ENCODE peak calls at places on chromosome 3, in nine cellular contexts. T is colonic mucosa; B is heart right ventricle; O is CD8-positive, alpha-beta memory T cell; K is right atrium auricular region; R is psoas muscle; U is CD8-positive, alpha-beta T cell; S is left ventricle myocardium inferior; D is prostate gland. Z is an unnamed sample. For H3K4me1, the result is how much of the 10 kb centered on the place peaks cover.

GRCh38 chr3:114154321-114154821 is 24.5 kb downstream of the DRD3 start:
- DNase-seq in T (no peak), B (no peak), O (no peak), K (no peak), R (no peak), U (no peak), S (no peak), D (no peak), Z (no peak)

GRCh38 chr3:11211531-11212300 is 57.4 kb downstream of the HRH1 start:
- DNase-seq in T (no peak), B (no peak), O (no peak), K (no peak), R (no peak), U (no peak), S (no peak), D (no peak), Z (no peak)

GRCh38 chr3:129123314-129124060 is 1.9 kb upstream of the RAB43 start:
- DNase-seq in T (peak), B (no peak), O (peak), K (no peak), R (no peak), U (no peak), S (no peak), D (no peak), Z (no peak)

GRCh38 chr3:151919446-151919845 is 46.0 kb downstream of the SUCNR1 start:
- DNase-seq in T (no peak), B (no peak), O (no peak), K (no peak), R (no peak), U (no peak), S (no peak), D (no peak), Z (no peak)

GRCh38 chr3:12658593-12659058 is 5.3 kb downstream of the RAF1 start:
- DNase-seq in T (no peak), B (no peak), O (no peak), K (no peak), R (no peak), U (no peak), S (no peak), D (no peak), Z (no peak)

GRCh38 chr3:131192701-131193100 is 166.0 kb downstream of the NEK11 start:
- DNase-seq in T (no peak), B (no peak), O (no peak), K (no peak), R (no peak), U (no peak), S (no peak), D (no peak), Z (no peak)

GRCh38 chr3:184583345-184584000 is 21.9 kb downstream of the EPHB3 start:
- DNase-seq in T (no peak), B (peak), O (no peak), K (no peak), R (peak), U (no peak), S (peak), D (no peak), Z (no peak)

GRCh38 chr3:182435860-182436259 is 357.4 kb upstream of the ATP11B start:
- DNase-seq in T (no peak), B (no peak), O (no peak), K (no peak), R (no peak), U (no peak), S (no peak), D (no peak), Z (no peak)

DNA sequence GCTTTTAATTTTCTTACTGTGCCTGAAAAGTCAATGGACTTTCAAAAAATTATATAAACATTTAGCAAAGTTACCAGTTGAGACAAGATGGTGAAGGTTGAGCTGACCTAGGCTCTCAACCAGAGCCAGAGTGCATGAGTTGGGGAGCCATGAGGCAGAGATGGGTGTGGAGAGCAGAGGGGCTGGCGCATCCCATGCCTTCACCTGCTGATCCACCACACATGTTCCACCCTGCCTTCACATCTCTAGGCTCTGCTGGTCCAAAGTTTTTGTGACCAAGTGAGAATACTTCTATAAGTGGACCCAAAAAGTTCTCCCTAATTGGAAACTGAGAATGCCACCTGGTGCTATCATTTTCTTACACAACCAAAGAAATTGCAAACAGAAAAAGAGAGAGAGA is 47.3 kb downstream of the CCR3 start:
- DNase-seq in T (no peak), B (no peak), O (no peak), K (no peak), R (no peak), U (no peak), S (no peak), D (no peak), Z (no peak)
- H3K4me1 ChIP-seq in T (under half), B (under half), O (half or more), K (under half), R (under half), U (under half), S (under half), D (under half), Z (under half)

GRCh38 chr3:64163755-64164148 is 61.5 kb downstream of the PRICKLE2 start:
- DNase-seq in T (no peak), B (no peak), O (no peak), K (no peak), R (no peak), U (no peak), S (no peak), D (no peak), Z (no peak)
- H3K4me1 ChIP-seq in T (under half), B (half or more), O (under half), K (under half), R (under half), U (under half), S (under half), D (under half), Z (under half)

GRCh38 chr3:66472313-66473134 is 28.3 kb downstream of the LRIG1 start:
- DNase-seq in T (peak), B (no peak), O (no peak), K (no peak), R (no peak), U (no peak), S (no peak), D (peak), Z (no peak)
- H3K4me1 ChIP-seq in T (under half), B (half or more), O (under half), K (under half), R (half or more), U (under half), S (half or more), D (under half), Z (under half)

DNA sequence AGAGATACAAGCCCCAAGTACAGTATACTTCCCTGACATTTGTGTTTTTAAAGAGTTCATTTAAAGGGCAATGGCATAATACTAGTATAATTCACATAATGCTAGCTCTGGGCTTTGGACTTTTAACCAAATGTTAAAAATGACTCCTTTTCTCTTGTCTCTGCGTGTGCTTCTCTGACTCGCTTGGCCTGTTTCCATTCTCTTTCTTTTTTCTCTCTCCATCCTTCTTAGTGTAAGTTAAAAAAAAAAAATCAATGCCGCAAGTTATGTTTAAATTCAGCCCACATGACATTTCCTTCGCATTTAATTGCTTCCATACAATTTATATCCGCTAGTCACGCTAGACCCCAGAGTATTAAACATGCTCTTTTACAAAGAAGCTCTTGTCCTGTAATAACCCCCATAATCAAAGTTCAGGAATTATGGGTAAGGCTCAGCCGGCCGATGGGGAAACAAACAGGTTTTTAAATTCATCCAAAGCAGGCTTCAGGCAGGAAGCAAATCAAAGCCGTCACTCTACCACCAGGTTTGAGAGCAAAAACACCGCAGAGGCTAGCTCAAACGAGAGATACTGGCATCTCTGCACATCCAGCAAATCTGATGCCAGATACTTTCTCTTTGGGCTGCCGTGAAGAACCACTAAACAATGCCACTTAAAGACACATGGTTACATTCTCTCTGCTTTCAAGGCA is 19.3 kb downstream of the WWTR1 start:
- DNase-seq in T (no peak), B (no peak), O (no peak), K (no peak), R (no peak), U (no peak), S (no peak), D (peak), Z (no peak)
- H3K4me1 ChIP-seq in T (under half), B (half or more), O (under half), K (under half), R (under half), U (under half), S (half or more), D (under half), Z (under half)

GRCh38 chr3:134326760-134327593 is 47.3 kb downstream of the AMOTL2 start:
- DNase-seq in T (no peak), B (no peak), O (no peak), K (peak), R (peak), U (no peak), S (peak), D (no peak), Z (peak)

GRCh38 chr3:134328147-134328591 is 46.1 kb downstream of the AMOTL2 start:
- DNase-seq in T (no peak), B (no peak), O (no peak), K (no peak), R (peak), U (no peak), S (no peak), D (no peak), Z (no peak)

GRCh38 chr3:134330895-134331810 is 43.1 kb downstream of the AMOTL2 start:
- DNase-seq in T (no peak), B (no peak), O (no peak), K (peak), R (peak), U (no peak), S (no peak), D (no peak), Z (no peak)

GRCh38 chr3:134327594-134327975 is 46.7 kb downstream of the AMOTL2 start:
- DNase-seq in T (no peak), B (no peak), O (no peak), K (no peak), R (no peak), U (no peak), S (no peak), D (no peak), Z (no peak)

DNA sequence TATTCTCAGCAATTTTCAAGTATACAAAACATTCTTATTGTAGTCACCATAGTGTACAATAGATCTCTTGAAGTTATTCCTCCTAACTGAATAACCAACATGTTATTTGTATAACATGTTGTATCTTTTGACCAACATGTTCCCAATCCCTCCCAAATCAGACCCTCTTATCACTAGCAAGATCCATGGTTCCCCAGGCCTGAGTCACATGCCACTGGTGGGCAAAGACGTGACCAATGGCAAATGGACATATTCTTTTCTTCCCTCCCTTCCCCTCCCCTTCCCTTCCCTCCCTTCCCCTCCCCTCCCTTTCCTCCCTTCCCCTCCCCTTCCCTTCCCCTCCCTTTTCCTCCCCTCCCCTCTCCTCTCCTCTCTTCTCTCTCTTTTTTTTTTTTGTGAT is 45.4 kb downstream of the AMOTL2 start:
- DNase-seq in T (no peak), B (no peak), O (no peak), K (no peak), R (no peak), U (no peak), S (no peak), D (no peak), Z (no peak)
- H3K4me1 ChIP-seq in T (under half), B (half or more), O (under half), K (under half), R (under half), U (under half), S (half or more), D (under half), Z (under half)

GRCh38 chr3:4740397-4741105 is 238.7 kb upstream of the BHLHE40 start:
- DNase-seq in T (no peak), B (no peak), O (no peak), K (no peak), R (no peak), U (no peak), S (no peak), D (no peak), Z (no peak)

GRCh38 chr3:4736284-4736861 is 242.9 kb upstream of the BHLHE40 start:
- DNase-seq in T (no peak), B (no peak), O (no peak), K (no peak), R (no peak), U (no peak), S (no peak), D (peak), Z (peak)

GRCh38 chr3:4739289-4740236 is 239.7 kb upstream of the BHLHE40 start:
- DNase-seq in T (no peak), B (no peak), O (no peak), K (no peak), R (no peak), U (no peak), S (no peak), D (no peak), Z (no peak)

GRCh38 chr3:4741106-4741403 is 238.2 kb upstream of the BHLHE40 start:
- DNase-seq in T (no peak), B (no peak), O (no peak), K (no peak), R (no peak), U (no peak), S (no peak), D (no peak), Z (no peak)

GRCh38 chr3:4738737-4739274 is 240.4 kb upstream of the BHLHE40 start:
- DNase-seq in T (no peak), B (peak), O (no peak), K (no peak), R (no peak), U (no peak), S (no peak), D (no peak), Z (no peak)
- H3K4me1 ChIP-seq in T (under half), B (half or more), O (half or more), K (under half), R (under half), U (half or more), S (half or more), D (under half), Z (under half)